ENCODE peak calls at places on chromosomes 16 and 17, in four cellular contexts. One of them, this sample, is unnamed.

GRCh38 chr16:55532227-55532626 is 23.4 kb downstream of the LPCAT2 start:
- DNase-seq in OCI-LY7: no peak
- DNase-seq in prostate gland: no peak
- DNase-seq in mucosa of descending colon: no peak
- DNase-seq in this sample: no peak

GRCh38 chr16:77169650-77170236 is 21.2 kb upstream of the MON1B start:
- DNase-seq in OCI-LY7: peak
- DNase-seq in prostate gland: no peak
- DNase-seq in mucosa of descending colon: peak
- DNase-seq in this sample: peak

GRCh38 chr17:10646393-10646990 is 10.6 kb downstream of the MYH3 start:
- DNase-seq in OCI-LY7: peak
- DNase-seq in prostate gland: peak
- DNase-seq in mucosa of descending colon: peak
- DNase-seq in this sample: peak

GRCh38 chr16:28534542-28535373 is 4.0 kb downstream of the NUPR1 start:
- DNase-seq in OCI-LY7: no peak
- DNase-seq in prostate gland: no peak
- DNase-seq in mucosa of descending colon: no peak
- DNase-seq in this sample: no peak

GRCh38 chr17:80101946-80102706 is 745 bp downstream of the GAA start:
- DNase-seq in OCI-LY7: peak
- DNase-seq in prostate gland: no peak
- DNase-seq in mucosa of descending colon: peak
- DNase-seq in this sample: no peak

GRCh38 chr17:8799001-8799850 is at the start of gene MFSD6L:
- DNase-seq in OCI-LY7: no peak
- DNase-seq in prostate gland: no peak
- DNase-seq in mucosa of descending colon: peak
- DNase-seq in this sample: peak

GRCh38 chr16:55760665-55761035 is 72.2 kb downstream of the CES1 start:
- DNase-seq in OCI-LY7: no peak
- DNase-seq in prostate gland: no peak
- DNase-seq in mucosa of descending colon: no peak
- DNase-seq in this sample: no peak

GRCh38 chr16:75860654-75861053 is 134.4 kb upstream of the CPHXL start:
- DNase-seq in OCI-LY7: no peak
- DNase-seq in prostate gland: no peak
- DNase-seq in mucosa of descending colon: no peak
- DNase-seq in this sample: no peak

GRCh38 chr16:89094252-89094901 is 725 bp downstream of the ACSF3 start:
- DNase-seq in OCI-LY7: peak
- DNase-seq in prostate gland: no peak
- DNase-seq in mucosa of descending colon: peak
- DNase-seq in this sample: no peak

GRCh38 chr16:57192720-57193486 is 6.8 kb downstream of the RSPRY1 start:
- DNase-seq in OCI-LY7: no peak
- DNase-seq in prostate gland: no peak
- DNase-seq in mucosa of descending colon: no peak
- DNase-seq in this sample: no peak

GRCh38 chr17:7380321-7380720 is 568 bp upstream of the TNK1 start:
- DNase-seq in OCI-LY7: no peak
- DNase-seq in prostate gland: peak
- DNase-seq in mucosa of descending colon: peak
- DNase-seq in this sample: peak

GRCh38 chr16:57051696-57052228 is 40.6 kb upstream of the CPNE2 start:
- DNase-seq in OCI-LY7: no peak
- DNase-seq in prostate gland: no peak
- DNase-seq in mucosa of descending colon: no peak
- DNase-seq in this sample: no peak

GRCh38 chr16:53689636-53690035 is 14.0 kb downstream of the RPGRIP1L start:
- DNase-seq in OCI-LY7: no peak
- DNase-seq in prostate gland: no peak
- DNase-seq in mucosa of descending colon: no peak
- DNase-seq in this sample: no peak

GRCh38 chr17:31386542-31387075 is 4.9 kb upstream of the RAB11FIP4 start:
- DNase-seq in OCI-LY7: no peak
- DNase-seq in prostate gland: no peak
- DNase-seq in mucosa of descending colon: no peak
- DNase-seq in this sample: no peak

GRCh38 chr17:2705263-2705662 is 6.3 kb downstream of the CLUH start:
- DNase-seq in OCI-LY7: no peak
- DNase-seq in prostate gland: no peak
- DNase-seq in mucosa of descending colon: no peak
- DNase-seq in this sample: peak

GRCh38 chr17:21028192-21028591 is 14.6 kb downstream of the USP22 start:
- DNase-seq in OCI-LY7: no peak
- DNase-seq in prostate gland: no peak
- DNase-seq in mucosa of descending colon: no peak
- DNase-seq in this sample: no peak

GRCh38 chr16:3951861-3952332 is 71.4 kb upstream of the CREBBP start:
- DNase-seq in OCI-LY7: no peak
- DNase-seq in prostate gland: no peak
- DNase-seq in mucosa of descending colon: no peak
- DNase-seq in this sample: no peak

GRCh38 chr16:57358527-57359095 is at the start of gene CCL22:
- DNase-seq in OCI-LY7: no peak
- DNase-seq in prostate gland: no peak
- DNase-seq in mucosa of descending colon: no peak
- DNase-seq in this sample: no peak

GRCh38 chr16:7218936-7219335 is 113.7 kb upstream of the RBFOX1 start:
- DNase-seq in OCI-LY7: no peak
- DNase-seq in prostate gland: no peak
- DNase-seq in mucosa of descending colon: no peak
- DNase-seq in this sample: no peak

GRCh38 chr17:45170280-45170975 is 8.8 kb downstream of the HEXIM2 start:
- DNase-seq in OCI-LY7: no peak
- DNase-seq in prostate gland: no peak
- DNase-seq in mucosa of descending colon: no peak
- DNase-seq in this sample: no peak

GRCh38 chr16:56625140-56625942 is at the start of gene MT1E:
- DNase-seq in OCI-LY7: no peak
- DNase-seq in prostate gland: peak
- DNase-seq in mucosa of descending colon: peak
- DNase-seq in this sample: peak

GRCh38 chr16:24834459-24835335 is 11.1 kb upstream of the SLC5A11 start:
- DNase-seq in OCI-LY7: peak
- DNase-seq in prostate gland: peak
- DNase-seq in mucosa of descending colon: peak
- DNase-seq in this sample: no peak

GRCh38 chr17:16944334-16945140 is 27.4 kb downstream of the TNFRSF13B start:
- DNase-seq in OCI-LY7: no peak
- DNase-seq in prostate gland: no peak
- DNase-seq in mucosa of descending colon: no peak
- DNase-seq in this sample: peak

GRCh38 chr17:2362016-2362415 is 24.7 kb downstream of the SGSM2 start:
- DNase-seq in OCI-LY7: no peak
- DNase-seq in prostate gland: no peak
- DNase-seq in mucosa of descending colon: no peak
- DNase-seq in this sample: no peak

GRCh38 chr17:2043785-2044184 is 2.0 kb downstream of the OVCA2 start:
- DNase-seq in OCI-LY7: no peak
- DNase-seq in prostate gland: no peak
- DNase-seq in mucosa of descending colon: no peak
- DNase-seq in this sample: no peak

GRCh38 chr17:83080641-83081560 is 1.5 kb downstream of the METRNL start:
- DNase-seq in OCI-LY7: peak
- DNase-seq in prostate gland: no peak
- DNase-seq in mucosa of descending colon: peak
- DNase-seq in this sample: no peak

GRCh38 chr16:46673320-46674013 is 15.5 kb downstream of the VPS35 start:
- DNase-seq in OCI-LY7: peak
- DNase-seq in prostate gland: peak
- DNase-seq in mucosa of descending colon: peak
- DNase-seq in this sample: peak

GRCh38 chr17:39751637-39752036 is 13.9 kb downstream of the GRB7 start:
- DNase-seq in OCI-LY7: no peak
- DNase-seq in prostate gland: no peak
- DNase-seq in mucosa of descending colon: no peak
- DNase-seq in this sample: no peak

GRCh38 chr17:73343168-73343634 is 31.4 kb upstream of the CDC42EP4 start:
- DNase-seq in OCI-LY7: no peak
- DNase-seq in prostate gland: no peak
- DNase-seq in mucosa of descending colon: peak
- DNase-seq in this sample: no peak

GRCh38 chr17:35257080-35257701 is 14.3 kb downstream of the SLFN5 start:
- DNase-seq in OCI-LY7: no peak
- DNase-seq in prostate gland: peak
- DNase-seq in mucosa of descending colon: peak
- DNase-seq in this sample: peak

GRCh38 chr16:12618515-12618914 is 185.2 kb downstream of the CPPED1 start:
- DNase-seq in OCI-LY7: no peak
- DNase-seq in prostate gland: no peak
- DNase-seq in mucosa of descending colon: no peak
- DNase-seq in this sample: no peak

DNA sequence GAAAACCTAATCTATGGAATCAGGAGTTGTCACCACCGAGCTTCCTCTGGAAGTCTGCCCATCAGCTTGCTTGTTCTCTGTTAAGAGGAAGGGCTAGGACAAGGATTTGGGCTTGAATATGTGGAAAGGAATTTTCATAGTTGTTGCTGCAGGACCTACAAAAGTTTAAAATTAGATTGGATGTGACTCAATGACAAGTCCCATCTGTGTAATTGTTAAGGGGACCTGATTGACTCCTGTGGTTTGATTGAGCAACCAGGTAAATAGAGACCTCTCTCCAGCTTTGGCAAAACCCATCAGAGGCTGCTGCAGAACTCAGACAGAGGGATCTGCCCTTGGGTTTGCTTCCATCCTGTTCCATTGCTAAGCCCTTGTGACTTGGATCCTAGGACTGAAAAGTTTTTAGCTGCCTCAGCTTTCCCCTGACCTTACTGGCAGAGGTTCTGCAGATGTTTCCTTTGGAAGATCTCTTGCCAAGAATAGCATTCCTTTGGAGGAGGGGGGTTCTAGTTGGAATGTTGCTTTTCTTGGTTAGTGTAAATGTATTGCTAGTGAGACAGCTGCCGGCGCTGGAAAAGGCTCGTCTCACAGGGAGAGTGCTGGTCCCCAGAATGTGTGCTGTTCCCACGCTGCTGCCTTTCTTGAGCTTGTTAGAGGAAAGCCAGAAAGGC is 50.0 kb downstream of the SF3B3 start:
- DNase-seq in OCI-LY7: no peak
- DNase-seq in prostate gland: peak
- DNase-seq in mucosa of descending colon: no peak
- DNase-seq in this sample: no peak
- H3K4me3 ChIP-seq in OCI-LY7: no peak
- H3K4me3 ChIP-seq in prostate gland: no peak
- H3K4me3 ChIP-seq in mucosa of descending colon: no peak
- H3K4me3 ChIP-seq in this sample: no peak

GRCh38 chr17:81371910-81372760 is 23.1 kb upstream of the BAHCC1 start:
- DNase-seq in OCI-LY7: no peak
- DNase-seq in prostate gland: no peak
- DNase-seq in mucosa of descending colon: no peak
- DNase-seq in this sample: no peak
- TF ChIP-seq CTCF in OCI-LY7: peak
- TF ChIP-seq CTCF in prostate gland: peak
- TF ChIP-seq CTCF in mucosa of descending colon: no peak
- TF ChIP-seq CTCF in this sample: no peak

GRCh38 chr16:31536804-31537361 is 9.2 kb downstream of the AHSP start:
- DNase-seq in OCI-LY7: no peak
- DNase-seq in prostate gland: no peak
- DNase-seq in mucosa of descending colon: no peak
- DNase-seq in this sample: no peak

GRCh38 chr16:31535737-31536136 is 8.0 kb downstream of the AHSP start:
- DNase-seq in OCI-LY7: no peak
- DNase-seq in prostate gland: no peak
- DNase-seq in mucosa of descending colon: no peak
- DNase-seq in this sample: no peak

GRCh38 chr16:31538199-31538598 is 10.5 kb downstream of the AHSP start:
- DNase-seq in OCI-LY7: no peak
- DNase-seq in prostate gland: no peak
- DNase-seq in mucosa of descending colon: no peak
- DNase-seq in this sample: no peak

GRCh38 chr16:31542763-31543162 is 15.1 kb downstream of the AHSP start:
- DNase-seq in OCI-LY7: no peak
- DNase-seq in prostate gland: no peak
- DNase-seq in mucosa of descending colon: no peak
- DNase-seq in this sample: no peak

DNA sequence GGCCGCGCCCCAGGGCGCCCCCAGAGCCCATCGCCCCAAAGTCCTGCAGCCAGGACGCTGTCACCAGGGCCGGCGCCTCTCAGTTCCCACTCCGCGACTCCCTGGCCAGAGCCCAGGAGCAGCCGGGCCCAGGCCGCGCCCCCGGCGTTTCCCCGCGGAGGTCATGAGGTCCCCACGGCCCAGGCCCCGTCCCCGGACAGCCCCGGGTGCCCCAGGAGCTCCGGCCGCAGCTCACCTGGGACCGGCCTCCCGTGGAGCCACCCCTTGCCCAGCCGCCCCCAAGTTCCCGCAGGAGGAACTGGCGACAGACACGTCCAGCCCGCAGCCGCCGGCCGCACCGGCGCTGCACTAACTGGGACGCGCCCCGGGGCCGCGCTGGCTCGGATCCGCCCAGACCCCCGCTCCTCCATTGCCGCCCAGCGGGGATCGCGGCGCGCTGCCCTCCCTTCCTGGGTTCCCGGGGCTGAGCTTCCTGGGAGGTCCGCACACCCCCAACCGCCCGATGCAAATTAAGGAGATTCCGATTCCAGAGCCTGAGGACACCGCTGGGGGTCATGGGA is 9.7 kb downstream of the AHSP start:
- DNase-seq in OCI-LY7: no peak
- DNase-seq in prostate gland: no peak
- DNase-seq in mucosa of descending colon: no peak
- DNase-seq in this sample: peak
- H3K4me3 ChIP-seq in OCI-LY7: no peak
- H3K4me3 ChIP-seq in prostate gland: peak
- H3K4me3 ChIP-seq in mucosa of descending colon: no peak
- H3K4me3 ChIP-seq in this sample: peak

GRCh38 chr17:28500712-28501379 is 5.3 kb upstream of the FOXN1 start:
- DNase-seq in OCI-LY7: no peak
- DNase-seq in prostate gland: no peak
- DNase-seq in mucosa of descending colon: no peak
- DNase-seq in this sample: no peak

GRCh38 chr17:28498652-28499365 is 7.3 kb upstream of the FOXN1 start:
- DNase-seq in OCI-LY7: no peak
- DNase-seq in prostate gland: no peak
- DNase-seq in mucosa of descending colon: no peak
- DNase-seq in this sample: no peak

GRCh38 chr17:28497931-28498330 is 8.2 kb upstream of the FOXN1 start:
- DNase-seq in OCI-LY7: no peak
- DNase-seq in prostate gland: peak
- DNase-seq in mucosa of descending colon: no peak
- DNase-seq in this sample: peak

GRCh38 chr17:28499684-28500357 is 6.3 kb upstream of the FOXN1 start:
- DNase-seq in OCI-LY7: no peak
- DNase-seq in prostate gland: no peak
- DNase-seq in mucosa of descending colon: no peak
- DNase-seq in this sample: no peak

DNA sequence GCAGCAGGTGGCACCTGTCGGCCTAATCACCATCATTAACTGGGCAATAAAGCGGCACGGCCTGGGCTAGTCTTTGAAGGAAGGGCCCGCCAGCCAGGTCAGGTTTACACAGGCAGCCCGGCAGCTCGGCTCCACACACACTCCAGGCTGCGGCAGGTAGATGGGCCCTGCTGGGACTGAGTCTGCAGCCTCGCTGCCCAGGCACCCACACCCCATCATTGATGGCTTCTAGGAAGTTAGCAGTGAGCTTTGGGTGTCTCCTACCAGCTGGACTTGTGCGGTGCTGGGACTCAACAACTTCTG is 6.8 kb upstream of the FOXN1 start:
- DNase-seq in OCI-LY7: no peak
- DNase-seq in prostate gland: no peak
- DNase-seq in mucosa of descending colon: peak
- DNase-seq in this sample: no peak
- TF ChIP-seq CTCF in OCI-LY7: no peak
- TF ChIP-seq CTCF in prostate gland: no peak
- TF ChIP-seq CTCF in mucosa of descending colon: no peak
- TF ChIP-seq CTCF in this sample: no peak